ENCODE peak calls at places on chromosome 15, in seven cellular contexts. G is mesendoderm; A is H9; Y is uterus; L is colonic mucosa; D is transverse colon; C is CD4-positive, alpha-beta T cell. W is an unnamed sample.

GRCh38 chr15:35445891-35446290 is 100.1 kb downstream of the DPH6 start:
- DNase-seq in L (no peak), G (no peak), D (no peak), Y (no peak), A (no peak), C (no peak), W (no peak)

GRCh38 chr15:100349321-100349695 is 7.5 kb upstream of the ADAMTS17 start:
- DNase-seq in A (no peak), G (no peak), L (no peak), C (no peak), D (no peak), Y (no peak), W (no peak)

GRCh38 chr15:47917881-47918280 is 200.6 kb downstream of the SEMA6D start:
- DNase-seq in D (no peak), G (no peak), Y (no peak), C (no peak), A (no peak), L (no peak), W (no peak)

GRCh38 chr15:80309769-80310384 is 57.9 kb upstream of the CTXND1 start:
- DNase-seq in L (no peak), Y (no peak), C (no peak), G (peak), D (no peak), A (no peak), W (no peak)

GRCh38 chr15:49875392-49875791 is 243.6 kb downstream of the ATP8B4 start:
- DNase-seq in D (no peak), L (no peak), A (no peak), C (no peak), Y (no peak), G (peak), W (no peak)

GRCh38 chr15:100690032-100690785 is 87.8 kb downstream of the ASB7 start:
- DNase-seq in Y (no peak), A (peak), G (no peak), D (no peak), C (no peak), L (peak), W (no peak)

GRCh38 chr15:101207867-101208288 is 44.0 kb downstream of the CHSY1 start:
- DNase-seq in C (no peak), G (no peak), L (no peak), A (no peak), Y (no peak), D (peak), W (peak)

GRCh38 chr15:73865379-73865778 is 8.0 kb upstream of the TBC1D21 start:
- DNase-seq in L (no peak), A (no peak), C (no peak), G (no peak), D (no peak), Y (no peak), W (no peak)

GRCh38 chr15:48470096-48470495 is 138.9 kb downstream of the DUT start:
- DNase-seq in C (no peak), Y (no peak), L (no peak), A (no peak), D (no peak), G (no peak), W (no peak)

GRCh38 chr15:97156739-97157265 is 803.7 kb upstream of the ARRDC4 start:
- DNase-seq in A (no peak), L (no peak), C (no peak), Y (no peak), G (no peak), D (no peak), W (no peak)

GRCh38 chr15:39922450-39923092 is 2.5 kb upstream of the GPR176 start:
- DNase-seq in G (no peak), D (no peak), Y (no peak), L (no peak), A (no peak), C (no peak), W (no peak)

GRCh38 chr15:39919396-39919739 is 698 bp downstream of the GPR176 start:
- DNase-seq in L (peak), A (no peak), C (no peak), G (peak), Y (no peak), D (no peak), W (no peak)

GRCh38 chr15:39920510-39921273 is 626 bp upstream of the GPR176 start:
- DNase-seq in Y (peak), D (peak), A (peak), C (peak), G (peak), L (peak), W (peak)

GRCh38 chr15:39919740-39920509 is at the start of gene GPR176:
- DNase-seq in L (peak), A (peak), Y (peak), G (peak), D (peak), C (no peak), W (peak)

GRCh38 chr15:39921274-39921638 is 1.2 kb upstream of the GPR176 start:
- DNase-seq in D (no peak), Y (no peak), L (no peak), A (no peak), G (no peak), C (no peak), W (no peak)
- H3K27ac ChIP-seq in D (peak), Y (peak), L (no peak), A (no peak), G (no peak), C (no peak), W (peak)

GRCh38 chr15:31403096-31403495 is 76.5 kb downstream of the KLF13 start:
- DNase-seq in L (no peak), C (no peak), D (no peak), A (no peak), Y (no peak), G (no peak), W (no peak)

GRCh38 chr15:31401282-31401681 is 74.6 kb downstream of the KLF13 start:
- DNase-seq in A (no peak), C (no peak), G (no peak), Y (no peak), L (no peak), D (no peak), W (no peak)

GRCh38 chr15:31402511-31403056 is 75.9 kb downstream of the KLF13 start:
- DNase-seq in Y (peak), C (no peak), D (no peak), L (no peak), G (no peak), A (no peak), W (no peak)

GRCh38 chr15:31403606-31404005 is 77.0 kb downstream of the KLF13 start:
- DNase-seq in A (no peak), C (no peak), Y (no peak), L (no peak), D (no peak), G (no peak), W (no peak)

DNA sequence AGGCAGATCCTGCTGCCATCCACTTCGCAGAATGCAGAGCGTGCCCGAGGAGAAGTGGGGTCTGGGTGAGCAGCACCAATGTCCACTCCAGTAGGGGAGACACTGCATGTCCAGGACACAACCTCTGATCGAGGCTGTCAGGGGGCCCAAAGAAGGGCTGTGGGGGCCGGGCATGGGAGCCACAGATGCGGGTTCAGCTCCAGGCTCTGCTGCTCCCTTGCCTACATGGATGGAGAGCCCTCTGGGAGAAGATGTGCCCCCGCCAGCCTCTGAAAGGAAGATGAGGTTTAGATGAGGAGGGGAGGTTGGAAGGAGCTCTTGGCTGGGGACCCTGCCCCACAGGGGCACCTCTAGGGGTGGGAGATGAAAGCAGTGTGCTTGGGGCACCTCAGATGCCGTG is 75.4 kb downstream of the KLF13 start:
- DNase-seq in C (no peak), D (no peak), G (no peak), L (no peak), Y (no peak), A (no peak), W (no peak)
- H3K27ac ChIP-seq in C (no peak), D (no peak), G (no peak), L (no peak), Y (peak), A (no peak), W (no peak)

GRCh38 chr15:71656425-71656824 is 153.9 kb upstream of the NR2E3 start:
- DNase-seq in G (no peak), L (no peak), D (no peak), Y (no peak), A (no peak), C (no peak), W (no peak)
- H3K27ac ChIP-seq in G (no peak), L (no peak), D (no peak), Y (no peak), A (no peak), C (no peak), W (no peak)

DNA sequence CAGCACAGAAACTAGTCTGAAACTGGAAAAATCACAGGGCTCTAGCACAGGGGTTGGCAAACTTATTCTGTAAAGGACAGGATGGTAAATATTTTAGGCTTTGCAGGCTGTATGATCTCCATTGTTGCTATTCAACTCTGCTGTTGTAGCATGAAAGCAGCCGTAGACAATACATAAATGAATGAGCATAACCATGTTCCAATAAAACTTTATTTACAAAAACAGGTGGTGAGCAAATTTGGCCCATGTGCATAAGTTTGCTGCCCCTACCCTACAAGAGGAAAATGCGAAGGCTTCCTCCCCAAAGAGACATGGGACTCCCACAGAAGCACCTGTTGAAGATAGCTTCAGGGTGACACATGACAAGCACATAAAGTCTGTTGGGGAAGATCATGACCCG is 59.2 kb downstream of the SYNM start:
- DNase-seq in Y (no peak), C (no peak), G (no peak), L (no peak), A (no peak), D (no peak), W (no peak)
- H3K27ac ChIP-seq in Y (no peak), C (no peak), G (no peak), L (no peak), A (no peak), D (no peak), W (no peak)

DNA sequence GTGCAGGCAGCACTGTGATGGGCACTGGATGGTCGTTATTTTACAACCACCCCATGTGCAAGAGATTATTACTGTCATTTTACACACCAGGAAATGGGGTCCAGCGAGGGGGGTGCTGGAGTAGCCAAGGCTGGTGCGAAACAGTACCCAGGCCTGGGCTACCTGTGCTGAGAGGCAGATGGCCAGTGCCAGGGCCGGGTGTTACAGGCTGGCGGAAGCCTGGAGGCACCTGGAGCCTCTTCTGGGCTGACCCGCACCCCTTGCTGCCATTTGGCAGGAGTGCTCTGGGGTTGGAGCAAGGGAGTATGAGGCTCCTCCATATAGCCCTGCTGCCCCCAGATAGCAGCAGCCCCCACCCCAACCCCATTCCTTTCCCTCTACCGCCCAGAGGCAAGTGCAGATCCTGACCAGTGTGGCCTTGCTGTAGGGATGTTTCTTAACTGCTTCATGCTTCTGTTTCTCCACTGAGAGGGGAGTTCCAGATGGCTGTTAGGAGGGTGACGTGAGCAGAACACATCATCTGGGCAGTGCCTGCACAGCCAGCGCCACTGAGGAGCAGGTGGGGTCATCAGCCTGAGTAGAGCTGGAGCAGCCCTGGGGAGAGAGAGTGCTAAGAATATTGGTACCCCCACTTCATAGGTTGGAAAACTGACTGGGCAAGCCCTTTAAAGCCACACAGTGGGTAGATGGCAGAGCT is 15.3 kb downstream of the SNX33 start:
- DNase-seq in L (no peak), A (no peak), D (no peak), C (no peak), Y (no peak), G (no peak), W (no peak)
- H3K27ac ChIP-seq in L (no peak), A (no peak), D (peak), C (no peak), Y (peak), G (no peak), W (no peak)

DNA sequence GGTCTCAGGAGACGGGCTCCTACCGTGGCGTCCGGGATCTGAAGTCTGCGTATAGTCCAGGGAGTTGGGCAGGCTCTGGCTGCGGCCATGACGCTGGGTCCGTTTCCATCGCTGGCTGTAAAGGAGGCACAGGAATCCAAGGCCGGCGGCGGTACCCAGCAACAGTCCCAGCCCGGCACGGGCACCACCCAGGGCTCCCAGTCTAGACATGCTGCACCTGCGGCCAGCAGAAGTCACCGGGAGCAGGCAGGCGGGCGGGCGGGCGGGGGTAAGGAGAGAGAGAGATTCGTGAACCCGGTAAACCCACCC is 526 bp downstream of the RMDN3 start:
- DNase-seq in C (no peak), Y (no peak), G (no peak), A (no peak), L (peak), D (peak), W (no peak)
- H3K27ac ChIP-seq in C (peak), Y (peak), G (no peak), A (no peak), L (peak), D (peak), W (peak)

GRCh38 chr15:70342141-70342540 is 244.4 kb upstream of the TLE3 start:
- DNase-seq in D (no peak), L (peak), C (no peak), G (no peak), Y (no peak), A (peak), W (no peak)

GRCh38 chr15:70341566-70341965 is 243.8 kb upstream of the TLE3 start:
- DNase-seq in D (no peak), A (peak), C (no peak), L (no peak), Y (no peak), G (no peak), W (no peak)

GRCh38 chr15:70342554-70343548 is 245.1 kb upstream of the TLE3 start:
- DNase-seq in Y (no peak), D (no peak), A (no peak), C (no peak), G (no peak), L (peak), W (no peak)

GRCh38 chr15:70337292-70338186 is 239.8 kb upstream of the TLE3 start:
- DNase-seq in Y (no peak), L (no peak), G (no peak), C (no peak), A (peak), D (peak), W (no peak)

DNA sequence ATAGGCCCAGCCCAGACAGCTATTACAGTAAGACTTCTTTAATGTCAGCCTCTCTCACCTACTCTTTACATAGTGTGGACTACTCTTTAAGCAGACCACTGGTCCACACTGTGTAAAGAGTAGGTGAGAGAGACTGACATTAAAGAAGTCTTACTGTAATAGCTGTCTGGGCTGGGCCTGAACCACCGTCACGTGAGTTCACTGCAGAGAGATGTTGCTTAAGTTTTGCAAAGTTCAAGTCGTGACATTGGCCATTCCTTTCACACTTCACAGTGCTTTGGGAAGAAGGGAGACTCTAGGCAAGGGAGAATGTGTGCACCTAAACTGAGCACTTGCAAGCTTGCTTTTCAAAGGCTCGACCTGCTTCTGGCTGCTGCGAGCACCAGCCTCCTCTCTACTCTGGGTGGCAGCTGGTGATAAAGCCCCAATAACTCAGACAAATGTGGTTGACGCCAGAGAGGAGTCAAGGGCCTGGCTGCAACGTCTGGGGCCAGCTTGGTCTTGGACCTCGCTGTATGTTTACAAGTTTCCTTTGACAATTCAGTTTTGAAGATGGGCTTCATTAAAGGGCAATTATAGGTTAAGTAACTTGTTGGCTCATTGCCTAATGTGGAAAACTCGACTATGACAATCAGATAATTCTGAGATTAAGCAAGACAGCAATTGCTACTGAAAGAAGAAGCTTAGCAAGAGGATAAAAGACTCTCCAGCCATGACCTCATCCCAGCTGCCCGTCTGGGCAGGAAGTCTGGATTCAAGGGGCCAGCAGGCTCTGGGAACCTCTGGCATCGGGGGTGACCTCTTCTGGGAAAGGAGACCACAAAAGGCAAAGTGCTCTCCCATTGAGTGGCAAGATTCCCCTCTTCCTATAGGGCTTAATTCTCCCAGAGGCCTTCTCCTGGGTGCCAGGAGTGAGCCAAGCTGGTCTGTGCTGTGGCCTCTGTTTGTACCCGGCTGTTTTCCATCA is 242.1 kb upstream of the TLE3 start:
- DNase-seq in A (peak), L (no peak), G (no peak), C (no peak), D (no peak), Y (no peak), W (no peak)
- H3K27ac ChIP-seq in A (no peak), L (no peak), G (no peak), C (no peak), D (peak), Y (peak), W (no peak)

GRCh38 chr15:64344651-64345262 is 11.2 kb downstream of the CSNK1G1 start:
- DNase-seq in A (no peak), D (no peak), L (no peak), Y (no peak), C (no peak), G (no peak), W (no peak)

GRCh38 chr15:64343841-64344240 is 12.1 kb downstream of the CSNK1G1 start:
- DNase-seq in Y (no peak), D (no peak), L (no peak), A (no peak), C (no peak), G (no peak), W (no peak)

GRCh38 chr15:64340355-64340754 is 15.6 kb downstream of the CSNK1G1 start:
- DNase-seq in D (no peak), C (no peak), A (no peak), G (no peak), Y (no peak), L (no peak), W (no peak)

GRCh38 chr15:64343222-64343621 is 12.8 kb downstream of the CSNK1G1 start:
- DNase-seq in G (no peak), L (no peak), D (no peak), Y (no peak), A (no peak), C (no peak), W (no peak)

DNA sequence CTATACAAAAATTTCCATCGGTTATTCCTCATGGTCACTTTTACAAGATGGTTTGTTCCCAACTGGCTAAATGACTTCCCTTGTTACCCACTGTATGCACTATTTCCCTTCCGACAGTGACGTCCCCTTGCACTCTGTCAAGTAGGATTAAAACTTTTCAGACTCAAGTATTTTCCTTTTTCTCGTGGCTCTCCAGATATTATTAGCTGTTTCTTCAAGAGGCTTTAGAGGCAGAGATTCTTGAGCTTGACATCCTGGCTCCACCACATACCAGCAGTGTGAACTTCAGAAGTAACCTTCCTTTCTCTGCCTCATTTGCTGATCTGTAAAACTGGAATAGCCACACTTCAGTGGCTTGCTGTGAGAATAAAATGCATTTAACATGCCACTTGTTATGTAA is 14.0 kb downstream of the CSNK1G1 start:
- DNase-seq in A (no peak), D (no peak), G (no peak), L (no peak), Y (no peak), C (no peak), W (no peak)
- H3K27ac ChIP-seq in A (no peak), D (no peak), G (no peak), L (no peak), Y (no peak), C (no peak), W (no peak)

DNA sequence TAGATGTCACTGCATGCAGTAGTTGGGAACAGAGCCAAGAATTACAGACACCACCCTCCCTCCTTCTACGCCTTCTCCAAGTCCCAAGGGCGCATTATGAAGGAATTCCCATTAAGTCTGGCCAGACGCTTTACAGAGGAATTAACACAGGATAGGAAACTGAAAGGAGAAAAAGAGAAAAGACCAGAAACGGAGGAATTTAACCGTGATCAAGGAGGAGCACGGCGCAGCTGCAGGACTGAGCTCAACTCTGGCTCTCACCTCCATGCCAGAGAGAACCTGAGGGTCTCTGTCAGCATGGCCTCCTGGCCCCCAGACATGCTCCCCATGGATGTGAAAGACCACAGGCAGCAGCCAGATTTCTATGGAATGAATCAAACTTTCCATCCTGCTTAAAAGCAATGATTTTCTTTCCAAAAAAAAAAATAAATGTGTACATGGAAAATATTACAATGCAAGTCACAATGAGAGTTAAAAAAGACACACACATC is 13.7 kb downstream of the ATP10A start:
- DNase-seq in A (no peak), C (no peak), Y (no peak), D (no peak), G (no peak), L (no peak), W (no peak)
- H3K27ac ChIP-seq in A (no peak), C (peak), Y (peak), D (peak), G (no peak), L (peak), W (no peak)

W was measured in dorsolateral prefrontal cortex.